ENCODE peak calls at places on chromosomes 13 and 19, in four cellular contexts. V is MCF 10A, B is CD14-positive monocyte, R is progenitor cell of endocrine pancreas. J is an unnamed sample.

GRCh38 chr19:28103916-28104315 is 1109.0 kb downstream of the UQCRFS1 start:
- DNase-seq in B (no peak), R (no peak), V (no peak), J (no peak)

GRCh38 chr13:110407531-110407930 is 100.4 kb downstream of the COL4A2 start:
- DNase-seq in V (no peak), R (no peak), B (no peak), J (no peak)

GRCh38 chr13:110422913-110423688 is 116.0 kb downstream of the COL4A2 start:
- DNase-seq in V (peak; percentile 60), B (no peak), R (no peak), J (no peak)

GRCh38 chr19:30083125-30083681 is 141.2 kb downstream of the URI1 start:
- DNase-seq in V (no peak), B (peak; percentile 21), R (no peak), J (no peak)

GRCh38 chr19:10695401-10696398 is 5.5 kb upstream of the QTRT1 start:
- DNase-seq in R (peak; percentile 92), V (peak; percentile 95), B (peak; percentile 90), J (peak; percentile 87)

GRCh38 chr19:18253716-18254115 is 20.5 kb downstream of the IQCN start:
- DNase-seq in V (no peak), R (no peak), B (peak; percentile 62), J (no peak)

GRCh38 chr13:57629821-57630235 is 1.7 kb upstream of the PCDH17 start:
- DNase-seq in B (peak; percentile 33), R (peak; percentile 96), V (no peak), J (peak; percentile 52)

GRCh38 chr13:110723598-110723997 is 10.1 kb downstream of the ING1 start:
- DNase-seq in V (no peak), B (no peak), R (no peak), J (no peak)

GRCh38 chr19:41570639-41571112 is 5.3 kb upstream of the CEACAM21 start:
- DNase-seq in R (peak; percentile 50), B (peak; percentile 80), V (peak; percentile 82), J (peak; percentile 85)

GRCh38 chr19:19468424-19469050 is 46.8 kb downstream of the TSSK6 start:
- DNase-seq in B (no peak), V (no peak), R (no peak), J (no peak)

GRCh38 chr19:37855098-37855497 is 51.3 kb downstream of the WDR87 start:
- DNase-seq in V (no peak), R (no peak), B (no peak), J (no peak)

GRCh38 chr13:40060318-40061007 is 405.0 kb downstream of the COG6 start:
- DNase-seq in B (no peak), V (peak; percentile 99), R (no peak), J (peak; percentile 31)

GRCh38 chr19:38650911-38651584 is 3.6 kb downstream of the ACTN4 start:
- DNase-seq in B (no peak), R (no peak), V (peak; percentile 97), J (no peak)

GRCh38 chr13:43981091-43981490 is 101.4 kb downstream of the LACC1 start:
- DNase-seq in R (no peak), V (no peak), B (no peak), J (no peak)

GRCh38 chr13:38226496-38226895 is 123.2 kb upstream of the UFM1 start:
- DNase-seq in V (no peak), B (no peak), R (no peak), J (no peak)

GRCh38 chr13:38228322-38228721 is 121.3 kb upstream of the UFM1 start:
- DNase-seq in V (no peak), R (no peak), B (no peak), J (no peak)

GRCh38 chr13:38223093-38223492 is 126.6 kb upstream of the UFM1 start:
- DNase-seq in V (peak; percentile 32), R (no peak), B (no peak), J (no peak)
- TF ChIP-seq CTCF in V (no peak), R (peak; percentile 64), B (no peak), J (no peak)

DNA sequence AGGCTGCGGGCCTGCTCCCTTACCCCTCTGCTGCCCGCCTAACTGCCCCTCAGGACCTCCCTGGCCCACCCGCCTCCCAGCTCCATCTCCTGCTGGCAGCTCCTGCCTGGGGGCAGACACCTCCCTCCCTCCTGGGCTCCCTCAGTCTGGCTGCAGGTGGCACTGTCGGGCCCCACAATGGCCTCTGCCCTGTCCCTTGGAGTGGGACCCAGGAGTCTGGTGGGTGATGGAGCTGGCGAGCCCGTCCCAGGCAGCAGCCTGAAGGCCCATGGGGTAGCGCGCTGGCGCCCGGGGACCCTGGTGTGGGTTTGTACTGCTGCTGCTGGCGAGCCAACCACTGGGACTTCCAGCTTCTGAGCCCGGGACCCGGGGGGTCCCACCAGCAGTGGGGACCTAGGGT is 83.6 kb downstream of the KDM4B start:
- DNase-seq in V (no peak), B (no peak), R (no peak), J (no peak)
- TF ChIP-seq CTCF in V (no peak), B (no peak), R (peak; percentile 26), J (no peak)

GRCh38 chr19:35782589-35782988 is 7.2 kb downstream of the ARHGAP33 start:
- DNase-seq in V (no peak), R (no peak), B (no peak), J (no peak)

GRCh38 chr19:35781650-35782049 is 6.3 kb downstream of the ARHGAP33 start:
- DNase-seq in R (no peak), V (no peak), B (no peak), J (no peak)

GRCh38 chr19:35784401-35785086 is 9.2 kb downstream of the ARHGAP33 start:
- DNase-seq in V (no peak), B (no peak), R (no peak), J (no peak)

GRCh38 chr19:35785087-35785627 is 9.8 kb downstream of the ARHGAP33 start:
- DNase-seq in V (no peak), B (no peak), R (no peak), J (no peak)

GRCh38 chr19:35783469-35784400 is 8.4 kb downstream of the ARHGAP33 start:
- DNase-seq in V (no peak), B (no peak), R (no peak), J (no peak)
- TF ChIP-seq CTCF in V (no peak), B (no peak), R (no peak), J (no peak)

GRCh38 chr19:3546119-3546518 is 7.1 kb downstream of the TEKTIP1 start:
- DNase-seq in V (no peak), R (no peak), B (no peak), J (no peak)

GRCh38 chr19:3547301-3547731 is 8.3 kb downstream of the TEKTIP1 start:
- DNase-seq in V (peak; percentile 45), B (no peak), R (no peak), J (no peak)

GRCh38 chr19:3548594-3548993 is 8.8 kb downstream of the MFSD12 start:
- DNase-seq in R (no peak), V (no peak), B (peak; percentile 96), J (no peak)

GRCh38 chr19:3549816-3550215 is 7.6 kb downstream of the MFSD12 start:
- DNase-seq in R (no peak), B (no peak), V (no peak), J (no peak)

DNA sequence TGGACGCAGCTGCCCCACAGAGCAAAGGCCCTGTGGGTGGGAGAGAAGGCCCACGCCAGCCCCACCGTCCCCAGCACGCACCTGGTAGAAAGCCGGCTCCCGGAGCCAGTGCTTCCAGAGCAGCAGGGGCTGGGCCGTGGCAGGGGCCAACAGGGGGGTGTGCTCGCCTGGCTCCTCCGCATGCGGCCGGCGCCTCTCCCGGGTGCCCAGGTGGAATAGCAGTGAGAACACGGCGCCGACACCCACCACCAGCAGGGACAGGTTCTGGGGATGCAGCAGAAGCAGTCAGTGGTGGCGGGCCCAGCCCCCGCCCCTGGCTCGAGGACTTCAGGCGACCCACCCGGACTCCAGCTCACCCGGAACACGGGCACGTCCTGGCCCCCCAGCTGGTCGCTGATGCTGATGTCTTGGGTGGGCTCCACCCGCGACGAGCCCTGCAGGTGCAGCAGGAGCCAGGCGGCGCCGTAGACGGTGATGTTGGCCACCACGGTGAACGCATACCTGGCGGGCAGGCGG is 8.9 kb downstream of the TEKTIP1 start:
- DNase-seq in V (no peak), R (no peak), B (no peak), J (no peak)
- TF ChIP-seq CTCF in V (no peak), R (no peak), B (peak; percentile 55), J (no peak)

GRCh38 chr19:45913874-45914830 is at the start of gene NANOS2:
- DNase-seq in R (no peak), V (no peak), B (no peak), J (no peak)
- TF ChIP-seq CTCF in R (peak; percentile 27), V (no peak), B (no peak), J (no peak)

GRCh38 chr13:113245858-113246791 is 36.7 kb downstream of the CUL4A start:
- DNase-seq in V (peak; percentile 5), B (no peak), R (no peak), J (no peak)
- TF ChIP-seq CTCF in V (no peak), B (peak; percentile 9), R (peak; percentile 50), J (no peak)

DNA sequence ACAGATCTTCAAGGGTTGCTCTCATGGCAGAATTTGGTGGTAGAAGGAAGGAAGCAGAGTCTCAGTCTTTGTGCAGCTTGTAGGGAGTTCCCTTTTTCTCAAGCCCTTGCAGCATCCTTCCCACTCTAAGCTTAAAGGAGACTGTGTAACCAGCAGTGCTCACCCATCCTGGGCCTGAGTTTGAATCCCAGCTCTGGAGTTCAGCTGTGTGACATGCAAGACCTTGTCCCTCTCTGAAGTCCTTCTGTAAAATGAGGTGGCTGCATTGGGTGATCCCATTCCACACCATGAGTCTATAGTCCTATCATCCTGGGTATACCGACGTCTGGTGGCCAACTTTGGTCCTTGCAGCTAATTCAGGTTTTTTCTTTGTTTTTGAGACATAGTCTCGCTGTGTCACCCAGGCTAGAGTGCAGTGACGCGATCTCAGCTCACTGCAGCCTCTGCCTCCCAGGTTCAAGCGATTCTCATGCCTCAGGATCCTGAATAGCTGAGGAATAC is 9.8 kb downstream of the SIGLEC10 start:
- DNase-seq in B (no peak), R (no peak), V (peak; percentile 26), J (no peak)
- TF ChIP-seq CTCF in B (peak; percentile 32), R (peak; percentile 58), V (no peak), J (no peak)

J was measured in omental fat pad.